ENCODE peak calls at places on chromosomes 12 and 14, in nine cellular contexts. One of them, this sample, is unnamed.

GRCh38 chr14:64095620-64096019 is 198.6 kb downstream of the ESR2 start:
- DNase-seq in A673: no peak
- DNase-seq in pancreas: no peak
- DNase-seq in prostate gland: no peak
- DNase-seq in right atrium auricular region: no peak
- DNase-seq in sigmoid colon: no peak
- DNase-seq in PC-3: no peak
- DNase-seq in mammary epithelial cell: peak
- DNase-seq in IMR-90: peak
- DNase-seq in this sample: no peak

GRCh38 chr12:115335594-115335993 is 651.6 kb upstream of the TBX3 start:
- DNase-seq in mammary epithelial cell: no peak
- DNase-seq in A673: no peak
- DNase-seq in PC-3: no peak
- DNase-seq in sigmoid colon: no peak
- DNase-seq in pancreas: no peak
- DNase-seq in prostate gland: no peak
- DNase-seq in IMR-90: no peak
- DNase-seq in right atrium auricular region: no peak
- DNase-seq in this sample: no peak

GRCh38 chr12:14904854-14905253 is 19.2 kb upstream of the MGP start:
- DNase-seq in A673: no peak
- DNase-seq in IMR-90: no peak
- DNase-seq in prostate gland: no peak
- DNase-seq in right atrium auricular region: no peak
- DNase-seq in sigmoid colon: no peak
- DNase-seq in mammary epithelial cell: no peak
- DNase-seq in PC-3: no peak
- DNase-seq in pancreas: no peak
- DNase-seq in this sample: no peak

GRCh38 chr14:104249092-104249491 is 110.7 kb downstream of the KIF26A start:
- DNase-seq in A673: no peak
- DNase-seq in prostate gland: no peak
- DNase-seq in pancreas: peak
- DNase-seq in right atrium auricular region: peak
- DNase-seq in mammary epithelial cell: no peak
- DNase-seq in PC-3: no peak
- DNase-seq in sigmoid colon: no peak
- DNase-seq in IMR-90: no peak
- DNase-seq in this sample: no peak

GRCh38 chr12:46160081-46160980 is 108.5 kb downstream of the SLC38A1 start:
- DNase-seq in IMR-90: peak
- DNase-seq in mammary epithelial cell: peak
- DNase-seq in A673: peak
- DNase-seq in pancreas: no peak
- DNase-seq in sigmoid colon: peak
- DNase-seq in PC-3: no peak
- DNase-seq in right atrium auricular region: no peak
- DNase-seq in prostate gland: peak
- DNase-seq in this sample: peak

GRCh38 chr12:127272864-127273263 is 994.1 kb upstream of the TMEM132C start:
- DNase-seq in sigmoid colon: no peak
- DNase-seq in prostate gland: no peak
- DNase-seq in right atrium auricular region: no peak
- DNase-seq in IMR-90: peak
- DNase-seq in pancreas: no peak
- DNase-seq in A673: no peak
- DNase-seq in PC-3: peak
- DNase-seq in mammary epithelial cell: peak
- DNase-seq in this sample: peak

GRCh38 chr14:79279645-79280399 is 931.5 kb downstream of the DIO2 start:
- DNase-seq in mammary epithelial cell: peak
- DNase-seq in PC-3: peak
- DNase-seq in A673: no peak
- DNase-seq in sigmoid colon: no peak
- DNase-seq in IMR-90: peak
- DNase-seq in right atrium auricular region: no peak
- DNase-seq in pancreas: peak
- DNase-seq in prostate gland: peak
- DNase-seq in this sample: no peak

GRCh38 chr14:103388664-103389063 is 3.4 kb downstream of the MARK3 start:
- DNase-seq in pancreas: no peak
- DNase-seq in mammary epithelial cell: no peak
- DNase-seq in prostate gland: no peak
- DNase-seq in sigmoid colon: no peak
- DNase-seq in right atrium auricular region: no peak
- DNase-seq in IMR-90: no peak
- DNase-seq in A673: no peak
- DNase-seq in PC-3: no peak
- DNase-seq in this sample: no peak

GRCh38 chr12:116955382-116956021 is 44.8 kb downstream of the FBXW8 start:
- DNase-seq in pancreas: no peak
- DNase-seq in prostate gland: peak
- DNase-seq in IMR-90: peak
- DNase-seq in mammary epithelial cell: peak
- DNase-seq in right atrium auricular region: no peak
- DNase-seq in sigmoid colon: no peak
- DNase-seq in A673: peak
- DNase-seq in PC-3: peak
- DNase-seq in this sample: peak

GRCh38 chr12:51886021-51886710 is 1.7 kb upstream of the ANKRD33 start:
- DNase-seq in sigmoid colon: peak
- DNase-seq in right atrium auricular region: peak
- DNase-seq in A673: peak
- DNase-seq in pancreas: no peak
- DNase-seq in prostate gland: no peak
- DNase-seq in PC-3: peak
- DNase-seq in IMR-90: peak
- DNase-seq in mammary epithelial cell: peak
- DNase-seq in this sample: peak

GRCh38 chr14:77141592-77142288 is at the start of gene ZDHHC22:
- DNase-seq in IMR-90: no peak
- DNase-seq in right atrium auricular region: no peak
- DNase-seq in A673: no peak
- DNase-seq in prostate gland: no peak
- DNase-seq in mammary epithelial cell: no peak
- DNase-seq in PC-3: no peak
- DNase-seq in sigmoid colon: no peak
- DNase-seq in pancreas: peak
- DNase-seq in this sample: no peak

GRCh38 chr12:6818246-6819006 is 3.2 kb upstream of the GPR162 start:
- DNase-seq in PC-3: no peak
- DNase-seq in sigmoid colon: no peak
- DNase-seq in right atrium auricular region: no peak
- DNase-seq in mammary epithelial cell: no peak
- DNase-seq in IMR-90: no peak
- DNase-seq in A673: no peak
- DNase-seq in prostate gland: no peak
- DNase-seq in pancreas: no peak
- DNase-seq in this sample: no peak
- H3K27ac ChIP-seq in PC-3: no peak
- H3K27ac ChIP-seq in sigmoid colon: no peak
- H3K27ac ChIP-seq in right atrium auricular region: no peak
- H3K27ac ChIP-seq in mammary epithelial cell: no peak
- H3K27ac ChIP-seq in IMR-90: no peak
- H3K27ac ChIP-seq in A673: no peak
- H3K27ac ChIP-seq in prostate gland: no peak
- H3K27ac ChIP-seq in pancreas: no peak
- H3K27ac ChIP-seq in this sample: no peak

GRCh38 chr12:105723534-105723933 is 393.0 kb downstream of the C12orf75 start:
- DNase-seq in pancreas: no peak
- DNase-seq in prostate gland: no peak
- DNase-seq in right atrium auricular region: no peak
- DNase-seq in sigmoid colon: no peak
- DNase-seq in mammary epithelial cell: no peak
- DNase-seq in PC-3: no peak
- DNase-seq in IMR-90: no peak
- DNase-seq in A673: no peak
- DNase-seq in this sample: no peak

GRCh38 chr12:105723066-105723465 is 392.6 kb downstream of the C12orf75 start:
- DNase-seq in pancreas: no peak
- DNase-seq in A673: no peak
- DNase-seq in PC-3: no peak
- DNase-seq in right atrium auricular region: no peak
- DNase-seq in prostate gland: no peak
- DNase-seq in mammary epithelial cell: no peak
- DNase-seq in sigmoid colon: no peak
- DNase-seq in IMR-90: no peak
- DNase-seq in this sample: no peak

GRCh38 chr12:105721915-105722314 is 391.4 kb downstream of the C12orf75 start:
- DNase-seq in PC-3: no peak
- DNase-seq in prostate gland: no peak
- DNase-seq in IMR-90: no peak
- DNase-seq in pancreas: no peak
- DNase-seq in mammary epithelial cell: no peak
- DNase-seq in A673: no peak
- DNase-seq in right atrium auricular region: no peak
- DNase-seq in sigmoid colon: no peak
- DNase-seq in this sample: no peak

GRCh38 chr12:105724651-105725050 is 394.2 kb downstream of the C12orf75 start:
- DNase-seq in PC-3: no peak
- DNase-seq in right atrium auricular region: no peak
- DNase-seq in sigmoid colon: no peak
- DNase-seq in mammary epithelial cell: no peak
- DNase-seq in IMR-90: no peak
- DNase-seq in pancreas: no peak
- DNase-seq in A673: no peak
- DNase-seq in prostate gland: no peak
- DNase-seq in this sample: no peak

DNA sequence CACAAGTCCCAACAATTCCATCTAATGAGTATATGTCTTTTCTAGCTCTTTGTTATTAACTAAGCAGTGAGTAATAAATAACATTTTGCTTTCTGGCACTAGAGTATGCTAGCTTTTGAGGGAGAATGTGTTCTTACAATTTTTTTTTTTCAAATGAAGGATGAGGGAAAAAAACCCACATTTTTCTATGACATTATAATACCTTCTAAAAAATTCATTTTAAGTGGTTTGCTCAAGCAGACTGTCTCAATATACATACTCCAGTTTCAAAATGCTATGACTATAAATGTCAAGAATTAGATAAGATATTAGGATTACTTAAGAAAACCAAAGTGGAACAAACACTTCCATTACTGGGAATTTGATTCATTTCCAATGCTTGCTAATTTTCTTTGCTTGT is 394.6 kb downstream of the C12orf75 start:
- DNase-seq in prostate gland: no peak
- DNase-seq in pancreas: no peak
- DNase-seq in IMR-90: no peak
- DNase-seq in mammary epithelial cell: no peak
- DNase-seq in sigmoid colon: no peak
- DNase-seq in right atrium auricular region: no peak
- DNase-seq in A673: no peak
- DNase-seq in PC-3: no peak
- DNase-seq in this sample: no peak
- TF ChIP-seq CTCF in prostate gland: no peak
- TF ChIP-seq CTCF in pancreas: no peak
- TF ChIP-seq CTCF in IMR-90: no peak
- TF ChIP-seq CTCF in mammary epithelial cell: no peak
- TF ChIP-seq CTCF in sigmoid colon: no peak
- TF ChIP-seq CTCF in right atrium auricular region: no peak
- TF ChIP-seq CTCF in A673: no peak
- TF ChIP-seq CTCF in PC-3: no peak
- TF ChIP-seq CTCF in this sample: no peak

GRCh38 chr12:19837543-19837942 is 398.3 kb downstream of the AEBP2 start:
- DNase-seq in prostate gland: no peak
- DNase-seq in sigmoid colon: no peak
- DNase-seq in A673: no peak
- DNase-seq in pancreas: no peak
- DNase-seq in right atrium auricular region: no peak
- DNase-seq in PC-3: no peak
- DNase-seq in IMR-90: no peak
- DNase-seq in mammary epithelial cell: no peak
- DNase-seq in this sample: no peak
- H3K27ac ChIP-seq in prostate gland: no peak
- H3K27ac ChIP-seq in sigmoid colon: no peak
- H3K27ac ChIP-seq in A673: no peak
- H3K27ac ChIP-seq in pancreas: no peak
- H3K27ac ChIP-seq in right atrium auricular region: no peak
- H3K27ac ChIP-seq in PC-3: no peak
- H3K27ac ChIP-seq in IMR-90: no peak
- H3K27ac ChIP-seq in mammary epithelial cell: no peak
- H3K27ac ChIP-seq in this sample: no peak

DNA sequence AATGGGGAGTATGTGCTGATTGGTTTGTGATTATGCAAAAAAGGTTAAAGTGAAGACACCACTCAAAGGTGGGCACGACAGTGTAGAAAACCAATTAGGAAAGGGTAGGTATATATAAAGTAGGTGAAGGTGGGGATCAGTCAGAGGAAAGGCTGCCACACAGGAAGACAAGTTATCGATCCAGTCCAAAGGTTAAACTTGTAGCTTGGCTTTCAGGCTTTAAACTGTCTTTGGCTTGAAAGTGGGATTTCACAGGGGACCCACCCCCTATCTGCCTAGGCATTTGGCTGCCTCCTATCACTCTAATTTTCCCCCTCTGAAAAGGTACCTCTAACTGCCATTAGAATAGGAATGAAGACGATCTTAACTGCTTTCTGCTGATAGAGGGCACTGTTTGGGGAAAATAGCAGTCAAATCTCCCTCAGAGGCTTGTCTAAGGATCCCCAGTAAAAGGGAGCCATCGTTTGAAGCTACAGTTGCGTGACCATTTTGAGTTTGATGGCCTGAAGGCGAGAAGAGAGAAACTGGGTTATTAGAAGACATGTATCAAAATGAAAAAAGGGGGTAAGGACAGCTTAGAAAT is 250.2 kb downstream of the GPHN start:
- DNase-seq in mammary epithelial cell: no peak
- DNase-seq in A673: no peak
- DNase-seq in pancreas: no peak
- DNase-seq in IMR-90: no peak
- DNase-seq in right atrium auricular region: no peak
- DNase-seq in sigmoid colon: no peak
- DNase-seq in prostate gland: no peak
- DNase-seq in PC-3: peak
- DNase-seq in this sample: no peak
- TF ChIP-seq CTCF in mammary epithelial cell: no peak
- TF ChIP-seq CTCF in A673: peak
- TF ChIP-seq CTCF in pancreas: no peak
- TF ChIP-seq CTCF in IMR-90: no peak
- TF ChIP-seq CTCF in right atrium auricular region: no peak
- TF ChIP-seq CTCF in sigmoid colon: no peak
- TF ChIP-seq CTCF in prostate gland: no peak
- TF ChIP-seq CTCF in PC-3: peak
- TF ChIP-seq CTCF in this sample: no peak

DNA sequence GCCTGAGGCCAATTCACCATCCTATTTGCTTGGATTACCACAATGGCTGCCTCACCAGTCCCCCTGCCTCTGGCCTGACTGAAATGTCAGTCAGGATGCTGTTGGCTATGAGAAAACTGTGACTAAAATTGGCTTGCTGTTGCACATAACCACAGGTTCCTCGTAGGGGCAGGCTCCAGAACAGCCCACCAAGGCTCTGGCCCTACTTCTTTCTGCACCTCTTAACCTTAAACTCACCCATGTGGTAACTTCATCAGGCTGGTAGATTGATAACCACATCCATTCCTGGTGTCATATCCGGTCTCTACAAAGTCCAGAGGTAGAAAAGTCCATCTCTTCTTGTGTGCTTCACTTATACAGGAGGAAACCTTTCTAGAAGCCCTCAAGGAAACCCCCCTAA is 172.4 kb upstream of the PLXNC1 start:
- DNase-seq in prostate gland: no peak
- DNase-seq in right atrium auricular region: no peak
- DNase-seq in PC-3: no peak
- DNase-seq in IMR-90: no peak
- DNase-seq in pancreas: no peak
- DNase-seq in A673: no peak
- DNase-seq in mammary epithelial cell: no peak
- DNase-seq in sigmoid colon: no peak
- DNase-seq in this sample: no peak
- H3K27ac ChIP-seq in prostate gland: no peak
- H3K27ac ChIP-seq in right atrium auricular region: no peak
- H3K27ac ChIP-seq in PC-3: no peak
- H3K27ac ChIP-seq in IMR-90: no peak
- H3K27ac ChIP-seq in pancreas: no peak
- H3K27ac ChIP-seq in A673: no peak
- H3K27ac ChIP-seq in mammary epithelial cell: no peak
- H3K27ac ChIP-seq in sigmoid colon: no peak
- H3K27ac ChIP-seq in this sample: no peak